ENCODE peak calls at places on chromosome 1, in eight cellular contexts. One of them, this sample, is unnamed.
A peak's percentile ranks its signal among the peaks of the same experiment; 100 is the strongest.

GRCh38 chr1:175116903-175117302 is 49.3 kb downstream of the TNN start:
- DNase-seq in heart left ventricle: no peak
- DNase-seq in pancreas: no peak
- DNase-seq in body of pancreas: no peak
- DNase-seq in tibial nerve: no peak
- DNase-seq in IMR-90: no peak
- DNase-seq in thyroid gland: no peak
- DNase-seq in stomach: no peak
- DNase-seq in this sample: no peak

GRCh38 chr1:64983110-64983509 is 16.8 kb upstream of the JAK1 start:
- DNase-seq in pancreas: no peak
- DNase-seq in stomach: no peak
- DNase-seq in body of pancreas: peak; percentile 27
- DNase-seq in heart left ventricle: no peak
- DNase-seq in IMR-90: peak; percentile 71
- DNase-seq in tibial nerve: no peak
- DNase-seq in thyroid gland: no peak
- DNase-seq in this sample: no peak

GRCh38 chr1:225447649-225448048 is 19.8 kb upstream of the LBR start:
- DNase-seq in tibial nerve: peak; percentile 45
- DNase-seq in pancreas: no peak
- DNase-seq in heart left ventricle: no peak
- DNase-seq in thyroid gland: peak; percentile 42
- DNase-seq in stomach: no peak
- DNase-seq in IMR-90: peak; percentile 42
- DNase-seq in body of pancreas: no peak
- DNase-seq in this sample: peak; percentile 45

GRCh38 chr1:240998024-240998423 is 359.0 kb downstream of the RGS7 start:
- DNase-seq in heart left ventricle: no peak
- DNase-seq in tibial nerve: no peak
- DNase-seq in pancreas: no peak
- DNase-seq in thyroid gland: no peak
- DNase-seq in IMR-90: no peak
- DNase-seq in stomach: no peak
- DNase-seq in body of pancreas: no peak
- DNase-seq in this sample: no peak

GRCh38 chr1:21451212-21451611 is 11.3 kb downstream of the NBPF3 start:
- DNase-seq in stomach: no peak
- DNase-seq in heart left ventricle: no peak
- DNase-seq in IMR-90: peak; percentile 91
- DNase-seq in tibial nerve: no peak
- DNase-seq in pancreas: no peak
- DNase-seq in thyroid gland: no peak
- DNase-seq in body of pancreas: no peak
- DNase-seq in this sample: no peak

GRCh38 chr1:90142697-90143096 is 147.8 kb downstream of the ZNF326 start:
- DNase-seq in pancreas: no peak
- DNase-seq in IMR-90: no peak
- DNase-seq in body of pancreas: no peak
- DNase-seq in heart left ventricle: no peak
- DNase-seq in tibial nerve: no peak
- DNase-seq in stomach: no peak
- DNase-seq in thyroid gland: no peak
- DNase-seq in this sample: no peak

GRCh38 chr1:65793359-65793732 is 651 bp downstream of the PDE4B start:
- DNase-seq in stomach: no peak
- DNase-seq in heart left ventricle: no peak
- DNase-seq in tibial nerve: no peak
- DNase-seq in thyroid gland: no peak
- DNase-seq in body of pancreas: no peak
- DNase-seq in IMR-90: peak; percentile 11
- DNase-seq in pancreas: no peak
- DNase-seq in this sample: no peak

GRCh38 chr1:213176341-213176740 is 125.3 kb downstream of the RPS6KC1 start:
- DNase-seq in stomach: no peak
- DNase-seq in heart left ventricle: no peak
- DNase-seq in tibial nerve: no peak
- DNase-seq in IMR-90: no peak
- DNase-seq in thyroid gland: no peak
- DNase-seq in pancreas: no peak
- DNase-seq in body of pancreas: no peak
- DNase-seq in this sample: no peak

GRCh38 chr1:93080424-93080823 is 1.3 kb downstream of the MTF2 start:
- DNase-seq in body of pancreas: peak; percentile 6
- DNase-seq in heart left ventricle: no peak
- DNase-seq in pancreas: no peak
- DNase-seq in IMR-90: peak; percentile 83
- DNase-seq in tibial nerve: no peak
- DNase-seq in stomach: no peak
- DNase-seq in thyroid gland: no peak
- DNase-seq in this sample: peak; percentile 16

GRCh38 chr1:231991231-231991630 is 364.6 kb downstream of the DISC1 start:
- DNase-seq in IMR-90: no peak
- DNase-seq in thyroid gland: no peak
- DNase-seq in body of pancreas: no peak
- DNase-seq in stomach: no peak
- DNase-seq in pancreas: no peak
- DNase-seq in heart left ventricle: no peak
- DNase-seq in tibial nerve: no peak
- DNase-seq in this sample: no peak

GRCh38 chr1:114510235-114511047 is 562 bp downstream of the TRIM33 start:
- DNase-seq in heart left ventricle: peak; percentile 51
- DNase-seq in body of pancreas: peak; percentile 57
- DNase-seq in thyroid gland: peak; percentile 61
- DNase-seq in IMR-90: peak; percentile 30
- DNase-seq in stomach: peak; percentile 62
- DNase-seq in pancreas: peak; percentile 67
- DNase-seq in tibial nerve: peak; percentile 15
- DNase-seq in this sample: peak; percentile 72

GRCh38 chr1:26889580-26890466 is at the start of gene GPN2:
- DNase-seq in pancreas: peak; percentile 77
- DNase-seq in IMR-90: peak; percentile 72
- DNase-seq in body of pancreas: peak; percentile 84
- DNase-seq in heart left ventricle: peak; percentile 84
- DNase-seq in stomach: peak; percentile 83
- DNase-seq in tibial nerve: peak; percentile 63
- DNase-seq in thyroid gland: peak; percentile 78
- DNase-seq in this sample: peak; percentile 86

GRCh38 chr1:240424740-240425464 is 187.1 kb downstream of the GREM2 start:
- DNase-seq in thyroid gland: peak; percentile 4
- DNase-seq in body of pancreas: no peak
- DNase-seq in tibial nerve: no peak
- DNase-seq in heart left ventricle: no peak
- DNase-seq in pancreas: no peak
- DNase-seq in IMR-90: peak; percentile 14
- DNase-seq in stomach: no peak
- DNase-seq in this sample: no peak

GRCh38 chr1:185062710-185063370 is 17.5 kb downstream of the RNF2 start:
- DNase-seq in IMR-90: peak; percentile 68
- DNase-seq in body of pancreas: no peak
- DNase-seq in pancreas: no peak
- DNase-seq in tibial nerve: no peak
- DNase-seq in stomach: no peak
- DNase-seq in heart left ventricle: no peak
- DNase-seq in thyroid gland: no peak
- DNase-seq in this sample: no peak

GRCh38 chr1:222652676-222653075 is 34.8 kb downstream of the MIA3 start:
- DNase-seq in heart left ventricle: no peak
- DNase-seq in tibial nerve: no peak
- DNase-seq in body of pancreas: no peak
- DNase-seq in pancreas: no peak
- DNase-seq in stomach: no peak
- DNase-seq in IMR-90: no peak
- DNase-seq in thyroid gland: no peak
- DNase-seq in this sample: no peak

GRCh38 chr1:222653178-222653827 is 35.4 kb downstream of the MIA3 start:
- DNase-seq in pancreas: no peak
- DNase-seq in thyroid gland: no peak
- DNase-seq in heart left ventricle: no peak
- DNase-seq in body of pancreas: no peak
- DNase-seq in tibial nerve: no peak
- DNase-seq in stomach: no peak
- DNase-seq in IMR-90: no peak
- DNase-seq in this sample: no peak

GRCh38 chr1:222657899-222658298 is 40.0 kb downstream of the MIA3 start:
- DNase-seq in tibial nerve: no peak
- DNase-seq in stomach: no peak
- DNase-seq in pancreas: no peak
- DNase-seq in thyroid gland: no peak
- DNase-seq in IMR-90: no peak
- DNase-seq in body of pancreas: no peak
- DNase-seq in heart left ventricle: no peak
- DNase-seq in this sample: no peak

DNA sequence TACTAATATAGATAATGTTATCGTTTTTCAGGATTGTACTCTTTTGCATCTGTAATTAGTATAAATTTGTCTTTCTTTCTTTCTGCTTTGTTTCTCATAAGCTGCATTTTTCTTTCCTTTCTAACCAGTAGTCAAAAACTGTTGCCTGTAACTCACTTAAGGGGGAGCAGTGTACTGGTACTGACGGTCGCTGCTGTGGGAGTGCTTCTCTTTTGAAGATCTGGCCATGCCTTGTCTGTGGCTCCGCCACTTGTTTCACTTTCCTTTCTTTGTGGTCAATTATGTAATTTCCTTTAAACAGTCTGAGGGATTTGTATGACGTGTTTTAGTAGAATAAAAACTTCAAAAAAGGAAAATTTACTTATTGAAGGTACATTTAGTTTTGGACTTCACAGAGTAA is 37.0 kb downstream of the MIA3 start:
- DNase-seq in body of pancreas: peak; percentile 48
- DNase-seq in stomach: peak; percentile 39
- DNase-seq in pancreas: no peak
- DNase-seq in thyroid gland: no peak
- DNase-seq in tibial nerve: peak; percentile 16
- DNase-seq in IMR-90: no peak
- DNase-seq in heart left ventricle: peak; percentile 37
- DNase-seq in this sample: no peak
- TF ChIP-seq CTCF in body of pancreas: no peak
- TF ChIP-seq CTCF in stomach: no peak
- TF ChIP-seq CTCF in pancreas: no peak
- TF ChIP-seq CTCF in thyroid gland: no peak
- TF ChIP-seq CTCF in tibial nerve: no peak
- TF ChIP-seq CTCF in IMR-90: no peak
- TF ChIP-seq CTCF in heart left ventricle: no peak
- TF ChIP-seq CTCF in this sample: no peak

GRCh38 chr1:248822148-248823032 is 3.3 kb downstream of the SH3BP5L start:
- DNase-seq in stomach: no peak
- DNase-seq in tibial nerve: no peak
- DNase-seq in body of pancreas: peak; percentile 1
- DNase-seq in pancreas: no peak
- DNase-seq in thyroid gland: no peak
- DNase-seq in IMR-90: no peak
- DNase-seq in heart left ventricle: no peak
- DNase-seq in this sample: no peak
- H3K4me1 ChIP-seq in stomach: peaks cover 86% of the 10 kb centered on the region
- H3K4me1 ChIP-seq in tibial nerve: no peaks in the 10 kb centered on the region
- H3K4me1 ChIP-seq in body of pancreas: peaks cover 59% of the 10 kb centered on the region
- H3K4me1 ChIP-seq in pancreas: peaks cover 20% of the 10 kb centered on the region
- H3K4me1 ChIP-seq in thyroid gland: peaks cover 37% of the 10 kb centered on the region
- H3K4me1 ChIP-seq in IMR-90: peaks cover 24% of the 10 kb centered on the region
- H3K4me1 ChIP-seq in heart left ventricle: peaks cover 72% of the 10 kb centered on the region
- H3K4me1 ChIP-seq in this sample: peaks cover 36% of the 10 kb centered on the region

DNA sequence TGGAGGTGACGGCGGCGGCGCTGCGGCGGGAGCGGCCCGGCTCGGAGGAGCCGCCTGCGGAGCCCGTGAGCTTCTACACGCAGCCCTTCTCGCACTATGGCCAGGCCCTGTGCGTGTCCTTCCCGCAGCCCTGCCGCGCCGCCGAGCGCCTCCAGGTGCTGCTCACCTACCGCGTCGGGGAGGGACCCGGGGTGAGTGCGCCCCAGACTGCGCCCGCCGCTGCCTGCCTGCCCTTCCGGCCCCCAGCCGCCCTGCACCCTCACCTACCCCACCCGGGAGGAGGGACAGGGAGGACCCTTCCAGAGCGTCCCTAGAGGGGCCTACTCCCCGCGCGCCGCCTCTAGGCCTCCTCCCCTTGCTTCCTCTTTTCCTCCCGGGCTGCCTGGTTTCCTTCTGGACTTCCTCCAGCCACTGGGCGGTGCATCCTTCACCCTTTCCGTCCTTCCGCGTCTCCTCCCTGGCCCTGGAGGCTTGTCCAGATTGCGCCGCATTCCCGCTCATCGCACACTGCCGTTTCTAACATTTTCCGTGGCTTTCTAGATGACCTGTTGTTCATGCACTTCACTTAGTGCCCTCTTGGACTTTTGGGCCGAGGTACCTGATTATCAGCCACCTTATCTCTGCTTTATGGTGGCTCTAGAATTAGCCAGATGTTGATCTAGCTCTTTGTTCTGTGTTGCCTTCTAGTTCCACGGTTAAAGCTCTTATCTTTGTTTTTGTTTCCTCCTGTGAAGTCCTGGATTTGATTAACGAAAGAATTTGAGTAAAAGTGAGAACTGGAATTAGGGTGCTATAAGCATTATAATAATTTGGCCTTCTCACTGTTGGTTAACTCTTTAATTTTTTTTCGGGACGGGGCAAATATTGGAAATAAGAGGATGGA is 716 bp downstream of the RNPEP start:
- DNase-seq in heart left ventricle: peak; percentile 84
- DNase-seq in body of pancreas: peak; percentile 60
- DNase-seq in thyroid gland: peak; percentile 79
- DNase-seq in tibial nerve: peak; percentile 55
- DNase-seq in pancreas: peak; percentile 69
- DNase-seq in stomach: peak; percentile 74
- DNase-seq in IMR-90: peak; percentile 70
- DNase-seq in this sample: peak; percentile 85
- TF ChIP-seq CTCF in heart left ventricle: no peak
- TF ChIP-seq CTCF in body of pancreas: peak; percentile 47
- TF ChIP-seq CTCF in thyroid gland: peak; percentile 18
- TF ChIP-seq CTCF in tibial nerve: peak; percentile 57
- TF ChIP-seq CTCF in pancreas: no peak
- TF ChIP-seq CTCF in stomach: no peak
- TF ChIP-seq CTCF in IMR-90: peak; percentile 14
- TF ChIP-seq CTCF in this sample: no peak

DNA sequence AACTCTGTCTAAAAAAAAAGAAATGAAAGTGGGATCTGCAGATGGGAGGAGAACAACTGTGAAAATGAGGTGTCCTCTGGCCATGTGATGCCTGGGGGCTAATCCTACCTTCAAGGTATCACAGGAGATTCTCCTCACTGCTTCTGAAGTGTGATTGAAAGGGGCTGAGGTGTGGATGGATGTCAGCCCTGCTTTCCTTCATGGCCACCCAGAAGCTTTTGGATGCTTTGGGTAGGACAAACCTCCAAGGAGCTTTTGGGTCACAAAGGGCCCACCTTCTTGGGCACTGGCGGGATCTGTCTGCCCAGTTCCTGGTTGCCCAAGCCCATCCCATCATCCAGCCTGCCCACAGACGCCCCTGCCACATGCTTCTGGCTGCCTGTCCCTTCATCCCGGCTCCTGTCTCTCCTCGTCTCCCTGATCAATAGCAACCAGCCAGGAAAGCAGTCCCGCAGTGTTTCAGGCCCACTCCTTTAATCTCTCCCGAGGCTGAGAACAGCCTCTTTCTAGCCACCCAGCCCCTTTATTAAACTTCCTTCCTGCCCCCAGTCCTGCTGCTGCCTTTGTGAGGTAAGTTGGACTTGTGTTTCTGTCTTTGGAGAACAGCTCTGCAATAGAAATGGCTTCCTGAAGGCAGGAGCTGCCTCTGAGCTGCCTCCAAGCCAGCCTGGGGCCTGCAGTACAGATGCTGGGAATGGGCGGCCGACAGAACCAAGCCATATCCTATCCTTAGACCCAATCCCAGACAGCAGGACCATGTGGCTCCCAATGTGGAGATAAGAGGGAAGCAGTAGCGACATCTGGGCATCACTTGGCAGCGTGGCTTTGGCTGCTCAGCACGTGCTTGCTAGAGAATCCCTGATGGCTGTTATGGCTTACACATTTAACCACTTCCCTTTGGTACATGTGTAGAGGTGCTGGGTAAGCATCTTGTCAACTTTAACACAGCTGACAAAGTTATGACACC is 87.4 kb downstream of the MAN1C1 start:
- DNase-seq in pancreas: no peak
- DNase-seq in thyroid gland: no peak
- DNase-seq in IMR-90: no peak
- DNase-seq in tibial nerve: no peak
- DNase-seq in heart left ventricle: no peak
- DNase-seq in stomach: no peak
- DNase-seq in body of pancreas: peak; percentile 34
- DNase-seq in this sample: no peak
- H3K4me1 ChIP-seq in pancreas: no peaks in the 10 kb centered on the region
- H3K4me1 ChIP-seq in thyroid gland: peaks cover 58% of the 10 kb centered on the region
- H3K4me1 ChIP-seq in IMR-90: peaks cover 48% of the 10 kb centered on the region
- H3K4me1 ChIP-seq in tibial nerve: no peaks in the 10 kb centered on the region
- H3K4me1 ChIP-seq in heart left ventricle: peaks cover 98% of the 10 kb centered on the region
- H3K4me1 ChIP-seq in stomach: peaks cover 89% of the 10 kb centered on the region
- H3K4me1 ChIP-seq in body of pancreas: no peaks in the 10 kb centered on the region
- H3K4me1 ChIP-seq in this sample: peaks cover 4% of the 10 kb centered on the region

This sample was measured in mucosa of descending colon.